ENCODE peak calls at places on chromosomes 2 and 18, in nine cellular contexts. L is cardiac fibroblast, B is DND-41, C is HCT116, W is spleen, G is AG04449, R is natural killer cell, X is lower leg skin, O is neural progenitor cell. A is an unnamed sample.
A peak's percentile ranks its signal among the peaks of the same experiment; 100 is the strongest.

GRCh38 chr2:162069200-162069910 is 4.7 kb downstream of the DPP4 start:
- DNase-seq in L (no peak), B (no peak), C (no peak), W (no peak), G (no peak), R (no peak), X (no peak), O (no peak), A (no peak)

GRCh38 chr2:174632847-174633620 is 35.4 kb upstream of the WIPF1 start:
- DNase-seq in L (no peak), B (peak; percentile 23), C (no peak), W (no peak), G (no peak), R (no peak), X (no peak), O (no peak), A (no peak)

GRCh38 chr2:39107156-39107555 is 13.7 kb downstream of the SOS1 start:
- DNase-seq in L (peak; percentile 32), B (no peak), C (no peak), W (no peak), G (no peak), R (no peak), X (no peak), O (peak; percentile 55), A (no peak)

GRCh38 chr2:30569991-30570390 is 122.9 kb downstream of the LCLAT1 start:
- DNase-seq in L (peak; percentile 11), B (no peak), C (no peak), W (no peak), G (no peak), R (no peak), X (no peak), O (no peak), A (no peak)

GRCh38 chr2:27041708-27042107 is 8.9 kb downstream of the TMEM214 start:
- DNase-seq in L (no peak), B (no peak), C (no peak), W (no peak), G (no peak), R (no peak), X (no peak), O (no peak), A (no peak)

GRCh38 chr2:402721-403120 is 114.8 kb upstream of the ALKAL2 start:
- DNase-seq in L (no peak), B (no peak), C (no peak), W (no peak), G (no peak), R (no peak), X (peak; percentile 34), O (no peak), A (no peak)

GRCh38 chr2:138841459-138841858 is 61.3 kb upstream of the NXPH2 start:
- DNase-seq in L (no peak), B (no peak), C (no peak), W (no peak), G (no peak), R (no peak), X (no peak), O (peak; percentile 11), A (no peak)

GRCh38 chr18:46413684-46414083 is 243.3 kb downstream of the LOXHD1 start:
- DNase-seq in L (no peak), B (no peak), C (no peak), W (no peak), G (no peak), R (no peak), X (no peak), O (no peak), A (no peak)

GRCh38 chr2:97734061-97734912 is 20.9 kb downstream of the ZAP70 start:
- DNase-seq in L (no peak), B (no peak), C (no peak), W (peak; percentile 72), G (no peak), R (peak; percentile 13), X (peak; percentile 88), O (no peak), A (no peak)

GRCh38 chr2:64637000-64637628 is 16.6 kb downstream of the SERTAD2 start:
- DNase-seq in L (no peak), B (no peak), C (no peak), W (no peak), G (no peak), R (no peak), X (peak; percentile 75), O (no peak), A (no peak)

GRCh38 chr2:149513461-149513860 is 74.1 kb downstream of the MMADHC start:
- DNase-seq in L (no peak), B (no peak), C (no peak), W (no peak), G (no peak), R (no peak), X (no peak), O (no peak), A (no peak)

GRCh38 chr2:144424559-144425240 is 95.2 kb downstream of the ZEB2 start:
- DNase-seq in L (no peak), B (no peak), C (no peak), W (no peak), G (no peak), R (no peak), X (no peak), O (no peak), A (no peak)

GRCh38 chr2:9565436-9566153 is 10.0 kb upstream of the ADAM17 start:
- DNase-seq in L (peak; percentile 94), B (no peak), C (peak; percentile 80), W (no peak), G (peak; percentile 84), R (no peak), X (peak; percentile 92), O (no peak), A (no peak)

GRCh38 chr2:41954304-41955291 is 93.2 kb upstream of the PKDCC start:
- DNase-seq in L (no peak), B (no peak), C (no peak), W (no peak), G (no peak), R (no peak), X (peak; percentile 79), O (no peak), A (no peak)

DNA sequence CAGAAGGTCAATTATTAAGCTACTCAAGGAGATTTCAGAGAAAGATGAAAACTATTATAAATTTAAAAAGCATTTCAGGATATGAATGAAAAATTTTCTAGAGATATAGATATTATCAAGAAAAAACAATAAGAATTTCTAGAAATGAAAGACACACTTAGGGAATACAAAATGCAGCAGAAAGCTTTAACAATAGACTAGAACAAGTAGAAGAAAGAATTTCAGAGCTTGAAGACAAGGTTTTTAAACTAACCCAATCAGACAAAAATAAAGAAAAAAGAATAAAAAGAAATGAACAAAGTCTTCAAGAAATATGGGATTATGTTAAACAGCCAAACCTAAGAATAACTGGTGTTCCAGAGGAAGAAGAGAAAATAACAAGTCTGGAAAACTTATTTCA is 34.4 kb downstream of the FLACC1 start:
- DNase-seq in L (no peak), B (no peak), C (no peak), W (no peak), G (no peak), R (no peak), X (no peak), O (no peak), A (no peak)
- TF ChIP-seq CTCF in L (no peak), B (no peak), C (no peak), W (no peak), G (no peak), R (no peak), X (no peak), O (no peak), A (no peak)

GRCh38 chr2:70049261-70049660 is 38.0 kb upstream of the PCBP1 start:
- DNase-seq in L (no peak), B (no peak), C (no peak), W (no peak), G (no peak), R (no peak), X (no peak), O (no peak), A (no peak)
- TF ChIP-seq CTCF in L (no peak), B (no peak), C (no peak), W (no peak), G (no peak), R (no peak), X (no peak), O (no peak), A (no peak)

GRCh38 chr18:9850297-9850696 is 35.5 kb upstream of the TXNDC2 start:
- DNase-seq in L (no peak), B (no peak), C (no peak), W (no peak), G (no peak), R (no peak), X (no peak), O (no peak), A (no peak)
- TF ChIP-seq CTCF in L (no peak), B (no peak), C (no peak), W (no peak), G (no peak), R (no peak), X (no peak), O (no peak), A (no peak)

GRCh38 chr2:160651416-160652200 is 158.0 kb upstream of the RBMS1 start:
- DNase-seq in L (peak; percentile 67), B (no peak), C (no peak), W (no peak), G (no peak), R (no peak), X (no peak), O (no peak), A (peak; percentile 51)

GRCh38 chr2:160649698-160650097 is 156.1 kb upstream of the RBMS1 start:
- DNase-seq in L (no peak), B (no peak), C (no peak), W (peak; percentile 75), G (no peak), R (no peak), X (peak; percentile 75), O (no peak), A (no peak)

GRCh38 chr2:160647967-160648685 is 154.5 kb upstream of the RBMS1 start:
- DNase-seq in L (no peak), B (no peak), C (no peak), W (no peak), G (no peak), R (no peak), X (peak; percentile 83), O (no peak), A (no peak)

GRCh38 chr2:160650196-160651108 is 156.8 kb upstream of the RBMS1 start:
- DNase-seq in L (no peak), B (no peak), C (no peak), W (no peak), G (no peak), R (no peak), X (no peak), O (no peak), A (peak; percentile 74)

GRCh38 chr2:160652236-160652635 is 158.6 kb upstream of the RBMS1 start:
- DNase-seq in L (peak; percentile 70), B (peak; percentile 94), C (no peak), W (peak; percentile 78), G (no peak), R (no peak), X (peak; percentile 84), O (no peak), A (peak; percentile 83)
- TF ChIP-seq CTCF in L (no peak), B (peak; percentile 20), C (no peak), W (no peak), G (no peak), R (no peak), X (no peak), O (no peak), A (no peak)

GRCh38 chr2:74532222-74532621 is 2.5 kb downstream of the HTRA2 start:
- DNase-seq in L (peak; percentile 66), B (no peak), C (no peak), W (no peak), G (no peak), R (no peak), X (no peak), O (no peak), A (no peak)
- TF ChIP-seq CTCF in L (peak; percentile 12), B (peak; percentile 53), C (peak; percentile 35), W (peak; percentile 21), G (no peak), R (peak; percentile 39), X (no peak), O (no peak), A (peak; percentile 28)

GRCh38 chr18:22185298-22185697 is 15.9 kb downstream of the GATA6 start:
- DNase-seq in L (no peak), B (no peak), C (no peak), W (no peak), G (no peak), R (no peak), X (no peak), O (peak; percentile 31), A (no peak)
- TF ChIP-seq CTCF in L (no peak), B (no peak), C (no peak), W (no peak), G (no peak), R (no peak), X (no peak), O (peak; percentile 31), A (no peak)

A was measured in CD14-positive monocyte.